ENCODE peak calls at places on chromosomes 5 and 9, in seven cellular contexts. U is upper lobe of right lung, Z is HT1080, I is dorsolateral prefrontal cortex, O is activated T-cell treated with anti-CD3 and anti-CD28 coated beads for 1 hour, X is Peyer's patch, K is activated T-helper 1 cell treated with Interleukin-2 at 50 U/mL for 16 hours. C is an unnamed sample.

GRCh38 chr9:78724896-78725295 is 428.0 kb downstream of the PSAT1 start:
- DNase-seq in I (no peak), X (no peak), Z (no peak), O (no peak), K (no peak), U (no peak), C (no peak)

GRCh38 chr5:162473051-162473714 is 405.6 kb downstream of the GABRG2 start:
- DNase-seq in X (no peak), I (no peak), K (no peak), O (no peak), U (no peak), Z (no peak), C (no peak)

GRCh38 chr9:88741335-88741734 is 206.4 kb downstream of the NXNL2 start:
- DNase-seq in I (no peak), Z (no peak), X (no peak), U (no peak), O (no peak), K (no peak), C (no peak)

GRCh38 chr9:1052119-1052907 is 2.2 kb downstream of the DMRT2 start:
- DNase-seq in K (no peak), U (no peak), I (no peak), O (no peak), Z (no peak), X (no peak), C (no peak)

GRCh38 chr9:72203205-72203803 is 54.1 kb downstream of the GDA start:
- DNase-seq in K (no peak), Z (peak), O (no peak), X (no peak), I (no peak), U (no peak), C (no peak)

GRCh38 chr5:134138416-134139376 is 24.2 kb downstream of the TCF7 start:
- DNase-seq in Z (peak), I (peak), X (no peak), O (no peak), U (peak), K (no peak), C (no peak)

GRCh38 chr9:121213136-121213806 is 11.6 kb upstream of the RAB14 start:
- DNase-seq in Z (peak), O (peak), X (peak), K (peak), U (peak), I (peak), C (peak)

GRCh38 chr9:94740191-94740874 is 13.8 kb downstream of the AOPEP start:
- DNase-seq in K (no peak), X (no peak), O (no peak), U (no peak), I (no peak), Z (no peak), C (no peak)

GRCh38 chr9:136754059-136754572 is 3.9 kb downstream of the LCN8 start:
- DNase-seq in Z (no peak), U (no peak), I (no peak), K (no peak), O (no peak), X (no peak), C (no peak)

GRCh38 chr9:84711936-84712335 is 42.4 kb downstream of the NTRK2 start:
- DNase-seq in X (no peak), O (no peak), Z (peak), U (no peak), I (peak), K (no peak), C (no peak)

GRCh38 chr5:4144608-4145007 is 549.0 kb downstream of the IRX1 start:
- DNase-seq in X (no peak), I (no peak), Z (no peak), K (no peak), O (no peak), U (no peak), C (no peak)

GRCh38 chr5:100776244-100776643 is 126.8 kb downstream of the ST8SIA4 start:
- DNase-seq in Z (no peak), X (no peak), U (no peak), O (no peak), I (no peak), K (no peak), C (no peak)

GRCh38 chr5:62509823-62510222 is 68.8 kb upstream of the LRRC70 start:
- DNase-seq in Z (no peak), O (no peak), U (no peak), K (no peak), X (no peak), I (no peak), C (no peak)

GRCh38 chr5:76331139-76331538 is 71.9 kb upstream of the IQGAP2 start:
- DNase-seq in Z (no peak), I (no peak), O (no peak), K (peak), U (no peak), X (no peak), C (no peak)

GRCh38 chr9:84573098-84573497 is 96.4 kb upstream of the NTRK2 start:
- DNase-seq in X (no peak), O (no peak), K (no peak), I (no peak), U (no peak), Z (no peak), C (no peak)

GRCh38 chr9:98983295-98984268 is 39.9 kb downstream of the COL15A1 start:
- DNase-seq in X (no peak), K (no peak), Z (peak), U (no peak), I (no peak), O (no peak), C (no peak)

GRCh38 chr5:120823316-120823715 is 359.2 kb downstream of the PRR16 start:
- DNase-seq in O (no peak), K (no peak), Z (no peak), X (no peak), U (no peak), I (no peak), C (no peak)

GRCh38 chr9:135066291-135066690 is 21.2 kb upstream of the OLFM1 start:
- DNase-seq in U (peak), X (no peak), Z (no peak), I (no peak), O (no peak), K (no peak), C (no peak)

GRCh38 chr9:70318002-70318401 is 59.2 kb downstream of the SMC5 start:
- DNase-seq in O (no peak), Z (peak), U (no peak), K (no peak), X (no peak), I (no peak), C (no peak)

GRCh38 chr9:123556464-123557435 is 200.8 kb downstream of the CRB2 start:
- DNase-seq in I (no peak), K (no peak), X (no peak), U (no peak), O (no peak), Z (peak), C (no peak)

GRCh38 chr5:145976431-145977155 is 40.2 kb downstream of the SH3RF2 start:
- DNase-seq in K (no peak), U (no peak), I (no peak), X (no peak), Z (peak), O (no peak), C (no peak)

GRCh38 chr5:65663804-65664521 is 39.1 kb downstream of the SHLD3 start:
- DNase-seq in K (no peak), Z (peak), X (no peak), I (no peak), O (no peak), U (no peak), C (no peak)

GRCh38 chr5:90182726-90183125 is 226.8 kb downstream of the CETN3 start:
- DNase-seq in Z (no peak), X (no peak), O (no peak), I (no peak), U (no peak), K (no peak), C (no peak)

GRCh38 chr5:61999371-61999770 is 306.6 kb upstream of the KIF2A start:
- DNase-seq in I (no peak), K (no peak), O (no peak), X (no peak), U (no peak), Z (peak), C (no peak)

C was measured in CD8-positive, alpha-beta memory T cell.